ENCODE peak calls at places on chromosome 13, in five cellular contexts. H, M, F, E and I are unnamed samples.

GRCh38 chr13:74325106-74325505 is 190.9 kb upstream of the KLF12 start:
- DNase-seq in H (peak; percentile 84), M (peak; percentile 18), F (peak; percentile 27), E (peak; percentile 77), I (peak; percentile 9)

GRCh38 chr13:99646866-99647592 is 145.8 kb downstream of the TM9SF2 start:
- DNase-seq in H (no peak), M (no peak), F (no peak), E (no peak), I (no peak)

GRCh38 chr13:80141114-80141849 is 199.6 kb downstream of the SPRY2 start:
- DNase-seq in H (peak; percentile 95), M (peak; percentile 70), F (peak; percentile 65), E (peak; percentile 94), I (no peak)

GRCh38 chr13:30884543-30884942 is 21.5 kb upstream of the MEDAG start:
- DNase-seq in H (no peak), M (no peak), F (no peak), E (no peak), I (no peak)

GRCh38 chr13:53844747-53845146 is 816.1 kb downstream of the OLFM4 start:
- DNase-seq in H (no peak), M (no peak), F (no peak), E (no peak), I (no peak)

GRCh38 chr13:48163066-48163465 is 68.2 kb upstream of the MED4 start:
- DNase-seq in H (no peak), M (no peak), F (no peak), E (no peak), I (no peak)

GRCh38 chr13:89746554-89746953 is 1600.9 kb upstream of the MIR17HG start:
- DNase-seq in H (no peak), M (no peak), F (no peak), E (no peak), I (no peak)

GRCh38 chr13:29849731-29850212 is 645 bp downstream of the UBL3 start:
- DNase-seq in H (peak; percentile 82), M (peak; percentile 76), F (peak; percentile 63), E (peak; percentile 76), I (peak; percentile 38)

GRCh38 chr13:69101841-69102240 is 1005.8 kb upstream of the ATXN8OS start:
- DNase-seq in H (no peak), M (no peak), F (no peak), E (no peak), I (no peak)

GRCh38 chr13:50969691-50970090 is 60.1 kb downstream of the RNASEH2B start:
- DNase-seq in H (peak; percentile 17), M (peak; percentile 49), F (no peak), E (no peak), I (no peak)

GRCh38 chr13:80341098-80341701 is at the start of gene SPRY2:
- DNase-seq in H (peak; percentile 97), M (peak; percentile 97), F (peak; percentile 88), E (peak; percentile 95), I (no peak)

GRCh38 chr13:19643652-19644051 is 10.2 kb downstream of the MPHOSPH8 start:
- DNase-seq in H (no peak), M (no peak), F (no peak), E (no peak), I (no peak)

GRCh38 chr13:91078093-91078679 is 269.3 kb upstream of the MIR17HG start:
- DNase-seq in H (peak; percentile 4), M (peak; percentile 44), F (no peak), E (no peak), I (peak; percentile 18)

GRCh38 chr13:111516712-111517640 is 196.5 kb downstream of the TEX29 start:
- DNase-seq in H (no peak), M (no peak), F (no peak), E (no peak), I (no peak)

GRCh38 chr13:29847501-29847983 is 2.9 kb downstream of the UBL3 start:
- DNase-seq in H (peak; percentile 64), M (peak; percentile 35), F (peak; percentile 25), E (peak; percentile 45), I (peak; percentile 51)

GRCh38 chr13:35472308-35473008 is 4.0 kb downstream of the MAB21L1 start:
- DNase-seq in H (no peak), M (no peak), F (no peak), E (no peak), I (no peak)

GRCh38 chr13:73060251-73061160 is 1.7 kb downstream of the KLF5 start:
- DNase-seq in H (peak; percentile 86), M (no peak), F (peak; percentile 28), E (peak; percentile 82), I (peak; percentile 73)

GRCh38 chr13:50129065-50129922 is 114.0 kb downstream of the KCNRG start:
- DNase-seq in H (no peak), M (peak; percentile 7), F (no peak), E (no peak), I (peak; percentile 7)

GRCh38 chr13:50198508-50198907 is 183.3 kb downstream of the KCNRG start:
- DNase-seq in H (peak; percentile 21), M (no peak), F (no peak), E (no peak), I (peak; percentile 35)

GRCh38 chr13:102774210-102774560 is 599 bp upstream of the TEX30 start:
- DNase-seq in H (no peak), M (no peak), F (peak; percentile 49), E (no peak), I (no peak)

GRCh38 chr13:103371271-103371670 is 305.1 kb upstream of the SLC10A2 start:
- DNase-seq in H (peak; percentile 66), M (no peak), F (no peak), E (peak; percentile 66), I (no peak)

GRCh38 chr13:106589716-106590115 is 21.8 kb upstream of the ARGLU1 start:
- DNase-seq in H (peak; percentile 18), M (no peak), F (no peak), E (no peak), I (no peak)
- H3K4me1 ChIP-seq in H (no peaks in the 10 kb centered on the region), M (no peaks in the 10 kb centered on the region), F (no peaks in the 10 kb centered on the region), E (no peaks in the 10 kb centered on the region), I (no peaks in the 10 kb centered on the region)

DNA sequence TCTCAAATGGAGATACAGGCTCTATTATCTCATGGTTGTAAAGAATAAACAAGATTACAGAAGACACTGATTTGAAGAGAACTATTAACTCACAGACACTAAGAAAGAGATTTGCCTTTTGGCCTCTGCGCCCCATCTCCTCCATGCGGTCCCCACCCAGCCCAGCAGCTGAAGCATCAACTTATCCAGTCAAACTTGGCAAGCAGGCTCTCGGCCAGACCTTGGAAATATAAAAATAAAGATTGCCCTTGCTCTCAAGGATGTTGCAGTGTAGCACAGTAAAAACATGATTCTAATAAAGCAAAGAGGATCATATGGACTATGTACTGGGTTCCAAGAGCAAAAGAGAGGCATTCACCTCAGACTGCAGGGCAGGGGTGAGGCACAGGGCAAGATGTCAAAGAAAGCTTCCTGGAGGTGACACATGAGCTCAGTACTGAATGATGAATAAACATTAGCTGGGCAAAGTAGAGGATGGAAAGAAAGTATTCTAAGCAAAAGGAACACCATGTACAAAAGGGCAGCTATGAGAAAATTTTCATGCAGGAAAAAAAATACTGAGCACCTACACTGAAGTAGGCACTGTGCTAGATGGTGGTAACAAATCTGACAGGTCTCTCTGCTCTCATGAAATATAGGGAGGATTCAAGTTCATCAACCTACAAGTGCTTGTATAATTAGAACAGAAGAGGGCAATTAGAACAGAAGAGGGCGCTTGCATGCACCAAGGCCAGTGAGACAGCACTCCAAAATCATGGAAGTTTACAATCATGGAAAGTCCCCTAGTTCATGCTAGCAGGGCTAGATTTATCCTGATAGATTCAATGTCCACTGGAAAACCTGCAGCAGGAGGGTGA is 85.0 kb downstream of the SACS start:
- DNase-seq in H (no peak), M (peak; percentile 13), F (no peak), E (no peak), I (no peak)
- TF ChIP-seq CTCF in H (peak; percentile 22), M (peak; percentile 18), F (no peak), E (no peak), I (peak; percentile 18)

GRCh38 chr13:106525865-106526264 is 9.6 kb downstream of the EFNB2 start:
- DNase-seq in H (no peak), M (no peak), F (no peak), E (no peak), I (no peak)

GRCh38 chr13:106524108-106524507 is 11.4 kb downstream of the EFNB2 start:
- DNase-seq in H (no peak), M (no peak), F (no peak), E (no peak), I (no peak)

GRCh38 chr13:106522112-106522511 is 13.3 kb downstream of the EFNB2 start:
- DNase-seq in H (no peak), M (no peak), F (no peak), E (no peak), I (peak; percentile 73)

GRCh38 chr13:106522898-106523525 is 12.4 kb downstream of the EFNB2 start:
- DNase-seq in H (peak; percentile 52), M (no peak), F (no peak), E (no peak), I (no peak)

GRCh38 chr13:106523566-106523965 is 11.9 kb downstream of the EFNB2 start:
- DNase-seq in H (no peak), M (no peak), F (no peak), E (no peak), I (peak; percentile 76)
- H3K4me1 ChIP-seq in H (no peaks in the 10 kb centered on the region), M (peaks cover 13% of the 10 kb centered on the region), F (no peaks in the 10 kb centered on the region), E (peaks cover 26% of the 10 kb centered on the region), I (peaks cover 70% of the 10 kb centered on the region)

GRCh38 chr13:32033744-32034143 is 2.2 kb downstream of the FRY start:
- DNase-seq in H (no peak), M (no peak), F (no peak), E (no peak), I (peak; percentile 72)
- TF ChIP-seq CTCF in H (no peak), M (no peak), F (no peak), E (no peak), I (no peak)

DNA sequence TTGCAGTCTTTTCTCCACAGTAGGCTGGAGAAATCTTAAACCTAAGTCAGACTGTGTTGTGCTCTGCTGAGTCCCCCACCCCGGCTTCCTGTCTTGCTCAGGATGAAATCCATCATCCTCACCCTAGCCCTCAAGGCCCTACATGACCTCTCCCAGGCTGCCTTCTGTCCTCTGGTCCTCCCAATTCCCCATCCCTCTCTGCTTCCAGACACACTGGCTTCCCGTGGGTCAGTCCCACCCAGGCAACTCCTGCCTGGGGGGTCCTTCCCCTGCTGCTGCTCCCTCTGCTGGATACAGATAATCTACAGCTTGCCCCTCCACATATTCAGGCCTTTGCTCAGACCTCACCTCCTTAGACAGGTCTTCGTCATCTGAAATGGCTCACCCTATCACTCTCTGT is 18.4 kb upstream of the CBY2 start:
- DNase-seq in H (no peak), M (no peak), F (no peak), E (no peak), I (no peak)
- H3K4me1 ChIP-seq in H (no peaks in the 10 kb centered on the region), M (peaks cover 2% of the 10 kb centered on the region), F (no peaks in the 10 kb centered on the region), E (no peaks in the 10 kb centered on the region), I (no peaks in the 10 kb centered on the region)

DNA sequence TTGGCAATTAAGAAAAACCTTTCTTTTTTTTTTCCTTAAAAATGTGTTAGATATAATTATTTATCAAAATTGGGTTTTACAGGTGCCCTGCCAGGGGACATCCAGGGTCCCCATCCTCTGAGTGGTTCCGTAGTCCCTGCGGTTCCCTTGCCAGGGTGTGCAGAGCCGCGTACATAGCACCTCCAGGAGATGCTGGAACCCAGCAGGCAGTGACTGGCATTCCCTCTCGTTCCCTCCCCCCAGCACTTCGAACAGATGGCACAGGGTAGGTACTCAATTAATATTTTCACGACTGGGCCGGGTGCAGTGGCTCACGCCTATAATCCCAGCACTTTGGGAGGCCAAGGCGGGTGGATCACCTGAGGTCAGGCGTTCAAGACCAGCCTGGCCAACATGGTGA is 82.0 kb downstream of the COL4A1 start:
- DNase-seq in H (no peak), M (no peak), F (no peak), E (no peak), I (no peak)
- TF ChIP-seq CTCF in H (no peak), M (no peak), F (no peak), E (no peak), I (no peak)